ENCODE peak calls at places on chromosomes 11 and 22, in seven cellular contexts. One of them, this sample, is unnamed.

GRCh38 chr11:101863361-101863760 is 51.4 kb upstream of the CEP126 start:
- DNase-seq in hepatocyte: no peak
- DNase-seq in heart left ventricle: no peak
- DNase-seq in IMR-90: peak
- DNase-seq in heart right ventricle: no peak
- DNase-seq in CD4-positive, alpha-beta T cell: no peak
- DNase-seq in tibial nerve: no peak
- DNase-seq in this sample: no peak

GRCh38 chr22:45503816-45504702 is 1.4 kb downstream of the FBLN1 start:
- DNase-seq in hepatocyte: peak
- DNase-seq in heart left ventricle: no peak
- DNase-seq in IMR-90: peak
- DNase-seq in heart right ventricle: no peak
- DNase-seq in CD4-positive, alpha-beta T cell: no peak
- DNase-seq in tibial nerve: no peak
- DNase-seq in this sample: no peak

GRCh38 chr11:14358729-14359439 is at the start of gene RRAS2:
- DNase-seq in hepatocyte: peak
- DNase-seq in heart left ventricle: peak
- DNase-seq in IMR-90: peak
- DNase-seq in heart right ventricle: peak
- DNase-seq in CD4-positive, alpha-beta T cell: peak
- DNase-seq in tibial nerve: peak
- DNase-seq in this sample: peak

GRCh38 chr22:37165940-37166674 is 16.4 kb upstream of the IL2RB start:
- DNase-seq in hepatocyte: no peak
- DNase-seq in heart left ventricle: peak
- DNase-seq in IMR-90: no peak
- DNase-seq in heart right ventricle: no peak
- DNase-seq in CD4-positive, alpha-beta T cell: no peak
- DNase-seq in tibial nerve: no peak
- DNase-seq in this sample: no peak

GRCh38 chr22:49951986-49952896 is 8.3 kb upstream of the PIM3 start:
- DNase-seq in hepatocyte: peak
- DNase-seq in heart left ventricle: no peak
- DNase-seq in IMR-90: peak
- DNase-seq in heart right ventricle: no peak
- DNase-seq in CD4-positive, alpha-beta T cell: no peak
- DNase-seq in tibial nerve: no peak
- DNase-seq in this sample: peak

GRCh38 chr11:56909563-56909962 is 79.2 kb upstream of the OR5AK2 start:
- DNase-seq in hepatocyte: no peak
- DNase-seq in heart left ventricle: no peak
- DNase-seq in IMR-90: no peak
- DNase-seq in heart right ventricle: no peak
- DNase-seq in CD4-positive, alpha-beta T cell: no peak
- DNase-seq in tibial nerve: no peak
- DNase-seq in this sample: no peak

GRCh38 chr22:23033116-23033905 is 37.0 kb upstream of the GNAZ start:
- DNase-seq in hepatocyte: no peak
- DNase-seq in heart left ventricle: no peak
- DNase-seq in IMR-90: no peak
- DNase-seq in heart right ventricle: no peak
- DNase-seq in CD4-positive, alpha-beta T cell: no peak
- DNase-seq in tibial nerve: no peak
- DNase-seq in this sample: peak

GRCh38 chr11:108494182-108494581 is 4.0 kb downstream of the POGLUT3 start:
- DNase-seq in hepatocyte: no peak
- DNase-seq in heart left ventricle: no peak
- DNase-seq in IMR-90: no peak
- DNase-seq in heart right ventricle: no peak
- DNase-seq in CD4-positive, alpha-beta T cell: no peak
- DNase-seq in tibial nerve: no peak
- DNase-seq in this sample: no peak

GRCh38 chr11:47869548-47870393 is 21.6 kb upstream of the NUP160 start:
- DNase-seq in hepatocyte: no peak
- DNase-seq in heart left ventricle: no peak
- DNase-seq in IMR-90: no peak
- DNase-seq in heart right ventricle: no peak
- DNase-seq in CD4-positive, alpha-beta T cell: no peak
- DNase-seq in tibial nerve: no peak
- DNase-seq in this sample: no peak

DNA sequence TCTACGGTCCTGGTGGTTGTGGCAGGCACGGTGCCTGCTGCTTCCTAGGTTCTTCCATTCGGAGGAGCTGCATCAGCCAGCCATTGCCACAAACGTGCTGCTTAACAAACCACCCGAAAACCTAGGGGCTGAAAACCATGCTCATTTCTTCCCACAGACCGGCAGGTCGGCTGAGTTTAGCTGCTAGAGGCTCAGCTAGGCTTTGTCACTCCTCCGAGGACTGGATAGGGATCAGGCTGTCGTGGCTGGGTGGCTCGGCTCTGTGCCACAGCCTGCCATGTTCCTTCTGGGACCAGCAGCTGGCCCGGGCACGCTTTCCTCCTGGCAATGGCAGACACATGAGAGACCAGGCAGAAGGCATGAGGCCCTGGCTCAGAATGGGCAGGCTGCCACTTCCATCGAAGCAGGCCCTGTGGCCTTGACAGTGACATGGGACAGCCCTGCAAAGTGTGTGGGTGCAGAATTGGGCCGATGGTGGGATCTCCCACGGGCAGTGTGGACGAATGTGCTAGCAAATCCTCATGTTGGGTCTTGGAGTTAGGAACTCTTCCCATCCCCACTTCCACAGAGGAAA is 20.9 kb downstream of the PARVG start:
- DNase-seq in hepatocyte: no peak
- DNase-seq in heart left ventricle: peak
- DNase-seq in IMR-90: no peak
- DNase-seq in heart right ventricle: peak
- DNase-seq in CD4-positive, alpha-beta T cell: no peak
- DNase-seq in tibial nerve: no peak
- DNase-seq in this sample: no peak
- H3K27ac ChIP-seq in hepatocyte: peak
- H3K27ac ChIP-seq in heart left ventricle: no peak
- H3K27ac ChIP-seq in IMR-90: peak
- H3K27ac ChIP-seq in heart right ventricle: no peak
- H3K27ac ChIP-seq in CD4-positive, alpha-beta T cell: no peak
- H3K27ac ChIP-seq in tibial nerve: no peak
- H3K27ac ChIP-seq in this sample: no peak

GRCh38 chr11:118380571-118380970 is 20.8 kb upstream of the ATP5MG start:
- DNase-seq in hepatocyte: no peak
- DNase-seq in heart left ventricle: no peak
- DNase-seq in IMR-90: peak
- DNase-seq in heart right ventricle: no peak
- DNase-seq in CD4-positive, alpha-beta T cell: no peak
- DNase-seq in tibial nerve: no peak
- DNase-seq in this sample: no peak

GRCh38 chr11:118379497-118379896 is 20.1 kb downstream of the UBE4A start:
- DNase-seq in hepatocyte: no peak
- DNase-seq in heart left ventricle: no peak
- DNase-seq in IMR-90: no peak
- DNase-seq in heart right ventricle: no peak
- DNase-seq in CD4-positive, alpha-beta T cell: no peak
- DNase-seq in tibial nerve: no peak
- DNase-seq in this sample: no peak

GRCh38 chr11:118383657-118384056 is 17.7 kb upstream of the ATP5MG start:
- DNase-seq in hepatocyte: no peak
- DNase-seq in heart left ventricle: no peak
- DNase-seq in IMR-90: no peak
- DNase-seq in heart right ventricle: no peak
- DNase-seq in CD4-positive, alpha-beta T cell: no peak
- DNase-seq in tibial nerve: no peak
- DNase-seq in this sample: no peak

GRCh38 chr11:118382954-118383353 is 18.5 kb upstream of the ATP5MG start:
- DNase-seq in hepatocyte: no peak
- DNase-seq in heart left ventricle: no peak
- DNase-seq in IMR-90: no peak
- DNase-seq in heart right ventricle: no peak
- DNase-seq in CD4-positive, alpha-beta T cell: no peak
- DNase-seq in tibial nerve: no peak
- DNase-seq in this sample: no peak
- H3K27ac ChIP-seq in hepatocyte: no peak
- H3K27ac ChIP-seq in heart left ventricle: no peak
- H3K27ac ChIP-seq in IMR-90: no peak
- H3K27ac ChIP-seq in heart right ventricle: no peak
- H3K27ac ChIP-seq in CD4-positive, alpha-beta T cell: no peak
- H3K27ac ChIP-seq in tibial nerve: no peak
- H3K27ac ChIP-seq in this sample: no peak

GRCh38 chr22:47031628-47031915 is 269.1 kb downstream of the TBC1D22A start:
- DNase-seq in hepatocyte: no peak
- DNase-seq in heart left ventricle: no peak
- DNase-seq in IMR-90: no peak
- DNase-seq in heart right ventricle: no peak
- DNase-seq in CD4-positive, alpha-beta T cell: no peak
- DNase-seq in tibial nerve: no peak
- DNase-seq in this sample: no peak
- H3K27ac ChIP-seq in hepatocyte: no peak
- H3K27ac ChIP-seq in heart left ventricle: no peak
- H3K27ac ChIP-seq in IMR-90: no peak
- H3K27ac ChIP-seq in heart right ventricle: no peak
- H3K27ac ChIP-seq in CD4-positive, alpha-beta T cell: no peak
- H3K27ac ChIP-seq in tibial nerve: no peak
- H3K27ac ChIP-seq in this sample: no peak

DNA sequence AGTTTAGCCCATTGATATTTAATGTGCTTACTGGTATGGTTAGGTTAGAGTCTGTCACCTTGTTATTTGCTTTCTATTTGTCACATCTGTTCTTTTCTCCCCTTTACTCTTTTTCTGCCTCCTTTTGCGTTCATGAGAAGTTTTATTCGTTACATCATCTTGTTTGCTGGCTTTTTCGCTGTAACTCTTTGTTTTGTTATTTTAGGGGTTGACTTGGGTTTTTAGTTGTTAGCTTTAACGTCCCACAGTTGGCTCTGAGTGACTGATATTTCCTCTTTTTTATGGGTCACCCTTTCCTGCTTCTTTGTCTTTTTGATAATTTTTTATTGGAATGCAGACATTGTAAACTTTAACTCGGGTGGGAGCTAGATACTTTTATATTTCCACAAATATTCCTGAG is 13.4 kb upstream of the TNNT3 start:
- DNase-seq in hepatocyte: no peak
- DNase-seq in heart left ventricle: no peak
- DNase-seq in IMR-90: no peak
- DNase-seq in heart right ventricle: no peak
- DNase-seq in CD4-positive, alpha-beta T cell: no peak
- DNase-seq in tibial nerve: no peak
- DNase-seq in this sample: no peak
- H3K27ac ChIP-seq in hepatocyte: peak
- H3K27ac ChIP-seq in heart left ventricle: peak
- H3K27ac ChIP-seq in IMR-90: no peak
- H3K27ac ChIP-seq in heart right ventricle: peak
- H3K27ac ChIP-seq in CD4-positive, alpha-beta T cell: no peak
- H3K27ac ChIP-seq in tibial nerve: no peak
- H3K27ac ChIP-seq in this sample: no peak

DNA sequence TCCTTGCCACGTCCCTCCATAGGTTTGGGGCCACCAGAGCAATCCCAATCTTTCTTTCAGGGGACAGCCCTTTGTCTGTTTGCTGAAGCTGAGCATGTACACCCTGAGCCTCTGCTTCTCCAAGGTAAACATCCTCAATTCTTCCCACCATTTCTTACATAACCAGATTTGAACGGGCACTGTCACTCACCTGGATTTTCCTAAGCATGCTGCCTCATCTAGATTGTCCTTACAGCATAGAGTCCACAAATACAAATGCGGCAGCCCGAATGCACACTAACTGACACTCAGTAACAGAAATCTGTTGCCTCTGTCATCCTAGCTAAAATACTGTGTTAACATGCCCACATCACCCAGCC is 162.2 kb downstream of the LARGE1 start:
- DNase-seq in hepatocyte: no peak
- DNase-seq in heart left ventricle: no peak
- DNase-seq in IMR-90: no peak
- DNase-seq in heart right ventricle: no peak
- DNase-seq in CD4-positive, alpha-beta T cell: no peak
- DNase-seq in tibial nerve: no peak
- DNase-seq in this sample: no peak
- H3K27ac ChIP-seq in hepatocyte: no peak
- H3K27ac ChIP-seq in heart left ventricle: peak
- H3K27ac ChIP-seq in IMR-90: no peak
- H3K27ac ChIP-seq in heart right ventricle: peak
- H3K27ac ChIP-seq in CD4-positive, alpha-beta T cell: no peak
- H3K27ac ChIP-seq in tibial nerve: no peak
- H3K27ac ChIP-seq in this sample: no peak